ENCODE peak calls at places on chromosome 21, in six cellular contexts. Q is sigmoid colon, V is HL-60, B is esophagus muscularis mucosa, H is GM12878, E is SK-N-SH. G is an unnamed sample.

GRCh38 chr21:35963920-35964451 is 96.3 kb downstream of the SETD4 start:
- DNase-seq in Q (no peak), V (no peak), B (no peak), H (no peak), E (no peak), G (no peak)

GRCh38 chr21:41786521-41786987 is 19.7 kb upstream of the RIPK4 start:
- DNase-seq in Q (no peak), V (no peak), B (no peak), H (no peak), E (no peak), G (peak)

GRCh38 chr21:42360317-42360716 is 6.0 kb downstream of the TFF1 start:
- DNase-seq in Q (no peak), V (no peak), B (no peak), H (no peak), E (no peak), G (no peak)

GRCh38 chr21:44836666-44837471 is 19.0 kb upstream of the SUMO3 start:
- DNase-seq in Q (no peak), V (peak), B (no peak), H (no peak), E (no peak), G (no peak)

GRCh38 chr21:45336870-45337269 is 49.2 kb upstream of the POFUT2 start:
- DNase-seq in Q (peak), V (no peak), B (no peak), H (no peak), E (no peak), G (no peak)

GRCh38 chr21:23936991-23937390 is 1670.3 kb downstream of the MRPL39 start:
- DNase-seq in Q (no peak), V (no peak), B (no peak), H (no peak), E (no peak), G (no peak)

GRCh38 chr21:28640326-28640725 is 352.4 kb downstream of the LTN1 start:
- DNase-seq in Q (no peak), V (no peak), B (no peak), H (no peak), E (no peak), G (no peak)

GRCh38 chr21:42421018-42421793 is 17.5 kb downstream of the UBASH3A start:
- DNase-seq in Q (no peak), V (no peak), B (no peak), H (no peak), E (no peak), G (no peak)

GRCh38 chr21:43925096-43925481 is 60.1 kb downstream of the AGPAT3 start:
- DNase-seq in Q (peak), V (no peak), B (no peak), H (no peak), E (no peak), G (no peak)

GRCh38 chr21:36773111-36773510 is 74.2 kb downstream of the SIM2 start:
- DNase-seq in Q (peak), V (no peak), B (no peak), H (no peak), E (no peak), G (peak)

GRCh38 chr21:43322311-43322710 is 104.6 kb downstream of the SIK1 start:
- DNase-seq in Q (no peak), V (no peak), B (no peak), H (no peak), E (no peak), G (no peak)

GRCh38 chr21:42544544-42544943 is 30.9 kb downstream of the SLC37A1 start:
- DNase-seq in Q (peak), V (no peak), B (no peak), H (no peak), E (no peak), G (no peak)

GRCh38 chr21:36022704-36023103 is 37.6 kb downstream of the SETD4 start:
- DNase-seq in Q (peak), V (no peak), B (no peak), H (no peak), E (no peak), G (no peak)

GRCh38 chr21:45167796-45168222 is 93.4 kb downstream of the ADARB1 start:
- DNase-seq in Q (no peak), V (no peak), B (no peak), H (no peak), E (no peak), G (no peak)

GRCh38 chr21:14673649-14674048 is 127.5 kb upstream of the SAMSN1 start:
- DNase-seq in Q (no peak), V (no peak), B (no peak), H (no peak), E (no peak), G (no peak)

GRCh38 chr21:45269861-45270260 is 17.8 kb downstream of the POFUT2 start:
- DNase-seq in Q (peak), V (no peak), B (no peak), H (no peak), E (no peak), G (peak)

GRCh38 chr21:20215959-20216358 is 782.2 kb upstream of the NCAM2 start:
- DNase-seq in Q (no peak), V (no peak), B (no peak), H (no peak), E (no peak), G (no peak)

GRCh38 chr21:42760977-42761751 is 107.7 kb downstream of the PDE9A start:
- DNase-seq in Q (no peak), V (no peak), B (no peak), H (no peak), E (no peak), G (no peak)

GRCh38 chr21:24259241-24259640 is 1348.0 kb downstream of the MRPL39 start:
- DNase-seq in Q (no peak), V (no peak), B (no peak), H (no peak), E (no peak), G (no peak)

GRCh38 chr21:16502273-16502672 is 772.5 kb downstream of the USP25 start:
- DNase-seq in Q (no peak), V (no peak), B (no peak), H (no peak), E (no peak), G (no peak)

GRCh38 chr21:21003701-21004100 is 5.5 kb downstream of the NCAM2 start:
- DNase-seq in Q (no peak), V (peak), B (no peak), H (no peak), E (peak), G (no peak)

GRCh38 chr21:42437786-42438185 is 34.1 kb downstream of the UBASH3A start:
- DNase-seq in Q (no peak), V (no peak), B (no peak), H (no peak), E (peak), G (no peak)

GRCh38 chr21:31108969-31109368 is 70.7 kb upstream of the KRTAP19-8 start:
- DNase-seq in Q (no peak), V (no peak), B (no peak), H (no peak), E (peak), G (no peak)

GRCh38 chr21:30426732-30427131 is 1.0 kb upstream of the KRTAP13-3 start:
- DNase-seq in Q (no peak), V (no peak), B (no peak), H (no peak), E (no peak), G (no peak)

GRCh38 chr21:14686466-14687276 is 140.6 kb upstream of the SAMSN1 start:
- DNase-seq in Q (no peak), V (no peak), B (no peak), H (peak), E (no peak), G (no peak)

GRCh38 chr21:34885125-34885524 is 164.0 kb downstream of the RUNX1 start:
- DNase-seq in Q (no peak), V (no peak), B (peak), H (no peak), E (no peak), G (no peak)
- H3K4me3 ChIP-seq in Q (peak), V (peak), B (peak), H (peak), E (peak), G (peak)

GRCh38 chr21:32520885-32521735 is 64.2 kb downstream of the TCP10L start:
- DNase-seq in Q (peak), V (peak), B (peak), H (no peak), E (peak), G (peak)

GRCh38 chr21:32524010-32524719 is 61.2 kb downstream of the TCP10L start:
- DNase-seq in Q (peak), V (no peak), B (no peak), H (no peak), E (no peak), G (no peak)

GRCh38 chr21:32519945-32520884 is 65.1 kb downstream of the TCP10L start:
- DNase-seq in Q (no peak), V (no peak), B (no peak), H (no peak), E (no peak), G (no peak)

GRCh38 chr21:32523463-32523862 is 61.9 kb downstream of the TCP10L start:
- DNase-seq in Q (peak), V (no peak), B (no peak), H (no peak), E (no peak), G (no peak)

GRCh38 chr21:32521736-32522360 is 63.5 kb downstream of the TCP10L start:
- DNase-seq in Q (no peak), V (no peak), B (no peak), H (no peak), E (no peak), G (no peak)
- TF ChIP-seq POLR2AphosphoS5 in Q (no peak), V (no peak), B (no peak), H (no peak), E (peak), G (no peak)

DNA sequence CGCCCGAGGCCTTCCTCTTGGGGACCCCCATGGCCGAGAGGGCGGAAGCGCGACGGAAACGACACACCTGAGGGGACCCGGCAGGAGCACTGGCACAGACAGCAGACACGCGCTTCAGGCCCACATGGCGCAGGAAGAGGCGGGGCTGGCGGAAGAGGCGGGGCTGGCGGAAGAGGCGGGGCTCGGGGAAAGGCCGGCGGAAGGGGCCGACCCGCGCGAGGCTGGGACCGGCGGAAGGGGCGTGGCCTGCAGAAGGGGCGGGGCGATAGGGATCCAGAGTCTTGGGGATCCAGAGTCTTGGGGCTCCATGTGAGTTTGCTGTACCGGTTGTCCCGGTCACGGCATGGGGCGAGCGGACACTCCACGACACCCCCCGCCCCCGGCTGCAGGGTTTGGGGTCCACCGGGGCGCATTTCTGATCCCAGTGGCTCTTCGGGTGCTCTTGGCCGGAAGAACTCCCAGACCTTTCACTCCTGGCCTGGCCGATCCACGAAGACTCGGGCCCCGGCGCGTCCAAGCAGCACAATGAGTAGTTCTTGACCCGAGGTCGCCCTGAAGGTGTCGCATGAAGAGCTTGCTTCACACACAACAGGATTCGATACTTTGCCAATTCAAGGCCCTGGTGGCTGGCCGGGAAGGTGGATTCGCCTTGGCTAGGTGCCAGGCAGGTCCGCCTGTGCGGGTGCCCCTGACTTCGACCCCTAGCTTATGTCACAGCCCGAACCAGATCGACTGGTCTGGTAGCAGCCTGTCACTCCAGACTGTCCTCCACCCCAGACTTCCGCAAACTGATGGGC is at the start of gene URB1:
- DNase-seq in Q (peak), V (peak), B (peak), H (peak), E (peak), G (peak)
- H3K27ac ChIP-seq in Q (peak), V (peak), B (peak), H (peak), E (peak), G (peak)

GRCh38 chr21:46667735-46668380 is 32.4 kb downstream of the PRMT2 start:
- DNase-seq in Q (no peak), V (no peak), B (no peak), H (no peak), E (peak), G (no peak)
- H3K4me3 ChIP-seq in Q (peak), V (peak), B (peak), H (peak), E (peak), G (peak)

G was measured in stomach.